ENCODE peak calls at places on chromosomes 4 and X, in seven cellular contexts. L is ovary; W is GM19239; M is amniotic epithelial cell; O is T-helper 2 cell; N is stimulated activated CD4-positive, alpha-beta T cell treated with anti-CD3 and anti-CD28 coated beads, Interleukin-1b, Interleukin-23, amount 100 ng/mL, for 24 hours; E is activated T-cell treated with anti-CD3 and anti-CD28 coated beads for 24 hours. K is an unnamed sample.

GRCh38 chr4:8434251-8435073 is 6.1 kb downstream of the ACOX3 start:
- DNase-seq in L (no peak), W (no peak), M (no peak), O (no peak), N (no peak), E (no peak), K (no peak)

GRCh38 chr4:21385706-21386105 is 562.9 kb downstream of the KCNIP4 start:
- DNase-seq in L (no peak), W (no peak), M (no peak), O (no peak), N (no peak), E (no peak), K (no peak)

GRCh38 chrX:1321689-1322088 is 14.9 kb upstream of the IL3RA start:
- DNase-seq in L (no peak), W (no peak), M (no peak), O (no peak), N (no peak), E (no peak), K (no peak)

GRCh38 chr4:170226288-170226687 is 136.5 kb upstream of the AADAT start:
- DNase-seq in L (no peak), W (no peak), M (no peak), O (no peak), N (no peak), E (no peak), K (no peak)

GRCh38 chr4:104436542-104436941 is 58.2 kb downstream of the CXXC4 start:
- DNase-seq in L (no peak), W (no peak), M (no peak), O (no peak), N (no peak), E (no peak), K (no peak)

GRCh38 chrX:7586126-7586525 is 256.8 kb upstream of the VCX start:
- DNase-seq in L (no peak), W (no peak), M (peak; percentile 7), O (no peak), N (no peak), E (no peak), K (no peak)

GRCh38 chr4:105679186-105679585 is 29.3 kb downstream of the INTS12 start:
- DNase-seq in L (no peak), W (no peak), M (no peak), O (no peak), N (no peak), E (no peak), K (no peak)

GRCh38 chrX:147912093-147912801 is 528 bp downstream of the FMR1 start:
- DNase-seq in L (peak; percentile 59), W (no peak), M (peak; percentile 38), O (peak; percentile 5), N (no peak), E (peak; percentile 11), K (peak; percentile 66)

GRCh38 chr4:126748736-126749135 is 884.0 kb upstream of the INTU start:
- DNase-seq in L (no peak), W (no peak), M (peak; percentile 48), O (no peak), N (no peak), E (no peak), K (no peak)

GRCh38 chr4:8819019-8819418 is 52.6 kb downstream of the HMX1 start:
- DNase-seq in L (no peak), W (no peak), M (no peak), O (no peak), N (no peak), E (no peak), K (no peak)

GRCh38 chr4:16294455-16294854 is 68.2 kb upstream of the TAPT1 start:
- DNase-seq in L (no peak), W (no peak), M (peak; percentile 37), O (no peak), N (no peak), E (no peak), K (no peak)

GRCh38 chrX:47283015-47283771 is 50.4 kb downstream of the USP11 start:
- DNase-seq in L (peak; percentile 51), W (no peak), M (peak; percentile 74), O (no peak), N (no peak), E (no peak), K (no peak)

GRCh38 chrX:53930513-53931380 is 113.5 kb downstream of the PHF8 start:
- DNase-seq in L (no peak), W (no peak), M (peak; percentile 92), O (no peak), N (no peak), E (no peak), K (no peak)

GRCh38 chrX:43586855-43587254 is 69.2 kb upstream of the MAOA start:
- DNase-seq in L (no peak), W (no peak), M (no peak), O (no peak), N (no peak), E (no peak), K (no peak)